ENCODE peak calls at places on chromosomes 5 and 9, in six cellular contexts. B, Q, X, T, J and N are unnamed samples.

GRCh38 chr5:53645581-53645980 is 85.1 kb downstream of the NDUFS4 start:
- DNase-seq in Q (no peak), J (no peak), B (no peak), X (no peak), T (no peak), N (no peak)

GRCh38 chr9:93129286-93129685 is 4.8 kb downstream of the NINJ1 start:
- DNase-seq in B (no peak), T (no peak), X (no peak), J (no peak), Q (no peak), N (no peak)

GRCh38 chr5:140295414-140295813 is 7.5 kb downstream of the PFDN1 start:
- DNase-seq in B (peak; percentile 87), Q (peak; percentile 96), T (no peak), J (no peak), X (peak; percentile 57), N (peak; percentile 95)

GRCh38 chr9:125227761-125228160 is 13.4 kb downstream of the HSPA5 start:
- DNase-seq in J (no peak), B (no peak), Q (no peak), X (no peak), T (no peak), N (no peak)

GRCh38 chr9:99069075-99069474 is 35.8 kb upstream of the TGFBR1 start:
- DNase-seq in B (no peak), X (no peak), J (no peak), Q (no peak), T (no peak), N (no peak)

GRCh38 chr9:98856982-98857381 is 49.5 kb downstream of the GALNT12 start:
- DNase-seq in X (no peak), T (no peak), Q (no peak), B (no peak), J (no peak), N (no peak)

GRCh38 chr5:79858097-79858723 is 132.9 kb downstream of the MTX3 start:
- DNase-seq in Q (peak; percentile 62), J (peak; percentile 66), T (peak; percentile 46), X (peak; percentile 71), B (no peak), N (peak; percentile 83)

GRCh38 chr5:170105643-170106611 is at the start of gene FOXI1:
- DNase-seq in T (no peak), X (no peak), Q (no peak), J (no peak), B (no peak), N (no peak)

GRCh38 chr5:112419596-112420110 is 576 bp upstream of the EPB41L4A start:
- DNase-seq in T (no peak), X (peak; percentile 76), B (no peak), Q (peak; percentile 26), J (no peak), N (peak; percentile 10)

GRCh38 chr9:3858961-3859360 is 333.2 kb upstream of the RFX3 start:
- DNase-seq in X (peak; percentile 61), J (no peak), Q (peak; percentile 30), B (no peak), T (no peak), N (no peak)

GRCh38 chr9:95207403-95207802 is 110.1 kb downstream of the FANCC start:
- DNase-seq in T (no peak), B (no peak), J (no peak), Q (no peak), X (no peak), N (no peak)

GRCh38 chr5:52895070-52895469 is 94.1 kb upstream of the ITGA2 start:
- DNase-seq in B (no peak), J (no peak), Q (peak; percentile 50), T (no peak), X (no peak), N (no peak)

GRCh38 chr5:74412064-74412463 is 228.5 kb downstream of the ENC1 start:
- DNase-seq in T (no peak), Q (no peak), X (peak; percentile 89), J (no peak), B (no peak), N (no peak)

GRCh38 chr5:34545164-34545563 is 111.0 kb upstream of the RAI14 start:
- DNase-seq in X (no peak), B (no peak), T (no peak), J (no peak), Q (no peak), N (no peak)

GRCh38 chr5:149177911-149178565 is 36.7 kb downstream of the ABLIM3 start:
- DNase-seq in X (peak; percentile 63), Q (peak; percentile 57), B (no peak), T (no peak), J (no peak), N (no peak)

GRCh38 chr5:146103594-146103993 is 1.8 kb downstream of the PLAC8L1 start:
- DNase-seq in J (no peak), T (no peak), X (no peak), B (peak; percentile 28), Q (peak; percentile 15), N (peak; percentile 6)

GRCh38 chr5:170753311-170753710 is 30.2 kb upstream of the GABRP start:
- DNase-seq in B (no peak), Q (no peak), J (no peak), X (no peak), T (no peak), N (no peak)

GRCh38 chr5:58887721-58888409 is 305.0 kb downstream of the RAB3C start:
- DNase-seq in Q (peak; percentile 91), T (no peak), X (peak; percentile 23), B (no peak), J (no peak), N (no peak)

GRCh38 chr9:71004196-71004595 is 117.2 kb downstream of the TRPM3 start:
- DNase-seq in J (no peak), X (no peak), T (no peak), B (no peak), Q (peak; percentile 3), N (no peak)

GRCh38 chr9:129221233-129221632 is 43.2 kb upstream of the IER5L start:
- DNase-seq in X (no peak), B (no peak), J (peak; percentile 24), T (no peak), Q (no peak), N (no peak)

GRCh38 chr5:3077684-3078083 is 326.2 kb upstream of the IRX2 start:
- DNase-seq in T (no peak), X (peak; percentile 23), J (no peak), Q (no peak), B (no peak), N (no peak)

GRCh38 chr5:125093776-125094175 is 347.3 kb upstream of the ZNF608 start:
- DNase-seq in J (no peak), Q (peak; percentile 52), B (peak; percentile 65), T (no peak), X (peak; percentile 2), N (peak; percentile 90)

GRCh38 chr5:72788851-72789505 is 27.5 kb upstream of the TNPO1 start:
- DNase-seq in J (no peak), T (no peak), X (no peak), Q (peak; percentile 3), B (no peak), N (peak; percentile 39)

GRCh38 chr9:112894031-112894430 is 3.4 kb upstream of the SLC46A2 start:
- DNase-seq in B (peak; percentile 12), Q (no peak), T (no peak), J (no peak), X (no peak), N (peak; percentile 36)

GRCh38 chr5:170648546-170648945 is 135.0 kb upstream of the GABRP start:
- DNase-seq in T (no peak), Q (peak; percentile 8), J (no peak), X (no peak), B (peak; percentile 55), N (no peak)

GRCh38 chr5:54895816-54896341 is 89.5 kb downstream of the ESM1 start:
- DNase-seq in J (no peak), Q (peak; percentile 66), B (no peak), X (peak; percentile 73), T (no peak), N (peak; percentile 81)

GRCh38 chr5:61162832-61163567 is 732 bp upstream of the SMIM15 start:
- DNase-seq in J (no peak), Q (peak; percentile 35), X (peak; percentile 62), B (no peak), T (no peak), N (no peak)

GRCh38 chr5:168893231-168893630 is 314.1 kb upstream of the PANK3 start:
- DNase-seq in B (no peak), J (no peak), Q (no peak), X (no peak), T (no peak), N (no peak)

GRCh38 chr5:14201325-14202061 is 58.4 kb downstream of the TRIO start:
- DNase-seq in T (no peak), Q (peak; percentile 66), J (no peak), X (peak; percentile 70), B (no peak), N (no peak)

GRCh38 chr5:87541033-87541432 is 128.3 kb upstream of the CCNH start:
- DNase-seq in J (no peak), Q (peak; percentile 14), B (peak; percentile 19), X (peak; percentile 62), T (no peak), N (peak; percentile 1)

GRCh38 chr5:173051746-173052145 is 4.4 kb upstream of the CREBRF start:
- DNase-seq in T (no peak), Q (peak; percentile 70), J (no peak), X (no peak), B (no peak), N (no peak)

GRCh38 chr9:116365056-116365471 is 211.5 kb downstream of the PAPPA start:
- DNase-seq in X (peak; percentile 19), J (no peak), Q (peak; percentile 82), B (peak; percentile 34), T (no peak), N (peak; percentile 61)

GRCh38 chr5:115599924-115600323 is 2.4 kb downstream of the TICAM2 start:
- DNase-seq in J (no peak), B (no peak), T (no peak), X (peak; percentile 41), Q (no peak), N (no peak)
- H3K4me3 ChIP-seq in J (no peak overlapping the region), B (peak overlapping the region; percentile 4), T (no peak overlapping the region), X (no peak overlapping the region), Q (peak overlapping the region; percentile 83), N (peak overlapping the region; percentile 2)

DNA sequence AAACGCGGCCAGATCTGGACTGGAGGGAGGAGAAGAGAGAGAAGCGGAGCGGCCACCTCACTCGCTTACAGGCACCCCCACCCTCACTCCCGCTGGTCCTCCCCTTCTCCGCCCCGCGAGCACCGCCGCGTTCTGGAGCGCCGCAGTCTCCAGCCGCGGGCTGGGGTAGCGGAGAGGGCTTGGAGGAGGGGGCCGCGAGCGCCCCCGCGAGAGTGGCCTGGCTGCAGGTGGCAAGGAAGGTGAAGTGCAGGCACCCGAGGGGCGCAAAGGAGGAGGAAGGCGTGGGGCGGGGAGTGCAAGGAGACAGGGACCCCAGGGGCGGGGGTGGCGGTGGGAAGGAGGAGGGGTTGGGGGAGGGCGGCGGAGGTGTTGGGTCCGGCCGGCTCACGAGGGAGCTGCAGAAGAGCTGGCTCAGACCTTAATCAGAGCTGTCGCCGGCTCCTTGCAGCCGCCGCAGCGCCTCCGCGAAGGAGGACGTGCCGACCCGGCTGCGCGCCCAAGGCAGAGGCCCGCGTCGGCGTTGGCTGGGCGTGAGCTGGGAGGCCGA is at the start of gene DMRT3:
- DNase-seq in T (no peak), X (peak; percentile 79), J (no peak), B (no peak), Q (no peak), N (no peak)
- H3K4me3 ChIP-seq in T (no peak within 1 kb of the TSS), X (no peak within 1 kb of the TSS), J (no peak within 1 kb of the TSS), B (no peak within 1 kb of the TSS), Q (no peak within 1 kb of the TSS), N (no peak within 1 kb of the TSS)

GRCh38 chr9:131097259-131097947 is 1.1 kb downstream of the AIF1L start:
- DNase-seq in J (no peak), B (no peak), X (peak; percentile 85), T (no peak), Q (no peak), N (no peak)
- H3K4me3 ChIP-seq in J (no peak overlapping the region), B (no peak overlapping the region), X (peak overlapping the region; percentile 84), T (no peak overlapping the region), Q (peak overlapping the region; percentile 51), N (no peak overlapping the region)

GRCh38 chr5:175059687-175060194 is 335.4 kb downstream of the MSX2 start:
- DNase-seq in X (peak; percentile 92), Q (peak; percentile 61), T (no peak), B (no peak), J (no peak), N (no peak)
- H3K4me3 ChIP-seq in X (no peak overlapping the region), Q (peak overlapping the region; percentile 39), T (peak overlapping the region; percentile 31), B (no peak overlapping the region), J (no peak overlapping the region), N (no peak overlapping the region)